ENCODE peak calls at places on chromosomes 5 and 9, in six cellular contexts. B, T, Y, D, A and H are unnamed samples.

GRCh38 chr9:121860744-121861143 is 209.3 kb downstream of the DAB2IP start:
- DNase-seq in B (no peak), T (no peak), Y (peak), D (no peak), A (no peak), H (no peak)

GRCh38 chr5:180070726-180071417 is 687 bp downstream of the RNF130 start:
- DNase-seq in B (no peak), T (no peak), Y (peak), D (no peak), A (no peak), H (peak)

GRCh38 chr9:134036130-134036529 is 10.8 kb downstream of the BRD3OS start:
- DNase-seq in B (no peak), T (no peak), Y (no peak), D (no peak), A (no peak), H (no peak)

GRCh38 chr9:70435948-70436347 is 21.5 kb upstream of the KLF9 start:
- DNase-seq in B (no peak), T (no peak), Y (peak), D (no peak), A (no peak), H (no peak)

GRCh38 chr5:166788050-166788449 is 1503.4 kb upstream of the WWC1 start:
- DNase-seq in B (no peak), T (no peak), Y (no peak), D (no peak), A (no peak), H (no peak)

GRCh38 chr5:54904425-54904824 is 81.0 kb downstream of the ESM1 start:
- DNase-seq in B (no peak), T (no peak), Y (peak), D (no peak), A (no peak), H (no peak)

GRCh38 chr5:44538831-44539539 is 149.8 kb upstream of the FGF10 start:
- DNase-seq in B (no peak), T (no peak), Y (peak), D (no peak), A (no peak), H (no peak)

GRCh38 chr5:134524219-134524825 is 1.1 kb upstream of the JADE2 start:
- DNase-seq in B (peak), T (peak), Y (peak), D (peak), A (peak), H (peak)

GRCh38 chr5:102795546-102795945 is 40.4 kb downstream of the PAM start:
- DNase-seq in B (no peak), T (no peak), Y (no peak), D (no peak), A (no peak), H (no peak)

GRCh38 chr5:73777192-73777591 is 151.2 kb downstream of the ARHGEF28 start:
- DNase-seq in B (no peak), T (no peak), Y (no peak), D (no peak), A (no peak), H (no peak)

GRCh38 chr9:101509572-101509971 is 24.1 kb upstream of the RNF20 start:
- DNase-seq in B (no peak), T (peak), Y (no peak), D (no peak), A (no peak), H (no peak)

GRCh38 chr5:59236448-59236847 is 653.6 kb downstream of the RAB3C start:
- DNase-seq in B (no peak), T (no peak), Y (no peak), D (no peak), A (no peak), H (no peak)

GRCh38 chr5:130164966-130165365 is 260.7 kb downstream of the CHSY3 start:
- DNase-seq in B (no peak), T (no peak), Y (no peak), D (no peak), A (no peak), H (no peak)

GRCh38 chr5:44997506-44997905 is 188.8 kb downstream of the MRPS30 start:
- DNase-seq in B (no peak), T (no peak), Y (no peak), D (no peak), A (no peak), H (no peak)

GRCh38 chr9:83060557-83060956 is 2.4 kb downstream of the RASEF start:
- DNase-seq in B (no peak), T (no peak), Y (no peak), D (no peak), A (no peak), H (no peak)

GRCh38 chr5:128472919-128473318 is 65.1 kb downstream of the FBN2 start:
- DNase-seq in B (no peak), T (no peak), Y (no peak), D (no peak), A (no peak), H (no peak)

GRCh38 chr5:7877851-7878250 is 8.9 kb downstream of the MTRR start:
- DNase-seq in B (no peak), T (no peak), Y (no peak), D (no peak), A (no peak), H (no peak)

GRCh38 chr5:27308151-27308550 is 269.8 kb upstream of the CDH9 start:
- DNase-seq in B (no peak), T (no peak), Y (no peak), D (no peak), A (no peak), H (no peak)

GRCh38 chr5:8060235-8061139 is 191.5 kb downstream of the MTRR start:
- DNase-seq in B (no peak), T (no peak), Y (no peak), D (no peak), A (no peak), H (peak)

GRCh38 chr9:122036988-122037387 is 56.1 kb downstream of the TTLL11 start:
- DNase-seq in B (no peak), T (no peak), Y (peak), D (no peak), A (no peak), H (no peak)

GRCh38 chr5:139774980-139775654 is 20.5 kb upstream of the PSD2 start:
- DNase-seq in B (peak), T (peak), Y (peak), D (peak), A (peak), H (peak)

GRCh38 chr9:21969011-21969935 is 24.9 kb downstream of the CDKN2A start:
- DNase-seq in B (no peak), T (no peak), Y (no peak), D (no peak), A (no peak), H (no peak)

GRCh38 chr9:133458643-133459312 is 1.0 kb upstream of the CACFD1 start:
- DNase-seq in B (no peak), T (no peak), Y (no peak), D (peak), A (no peak), H (no peak)

GRCh38 chr5:155631116-155631515 is 617.6 kb downstream of the KIF4B start:
- DNase-seq in B (no peak), T (no peak), Y (peak), D (no peak), A (no peak), H (no peak)

GRCh38 chr5:150164640-150165039 is 1.9 kb upstream of the CDX1 start:
- DNase-seq in B (no peak), T (no peak), Y (no peak), D (no peak), A (no peak), H (no peak)

GRCh38 chr9:4301302-4301701 is 1.4 kb upstream of the GLIS3 start:
- DNase-seq in B (no peak), T (no peak), Y (peak), D (no peak), A (no peak), H (no peak)